ENCODE peak calls at places on chromosome 12, in five cellular contexts. O is K562, M is GM12878, W is IMR-90, P is A549. D is an unnamed sample.

GRCh38 chr12:70052931-70053497 is 190.2 kb upstream of the CNOT2 start:
- DNase-seq in P (peak), W (peak), M (no peak), O (peak), D (no peak)

GRCh38 chr12:61521258-61521657 is 738.9 kb upstream of the USP15 start:
- DNase-seq in M (no peak), O (no peak), W (no peak), P (no peak), D (no peak)

GRCh38 chr12:94534761-94535613 is 75.3 kb upstream of the CEP83 start:
- DNase-seq in P (no peak), M (no peak), O (no peak), W (no peak), D (no peak)

GRCh38 chr12:121748571-121749265 is 36.2 kb downstream of the TMEM120B start:
- DNase-seq in W (peak), P (peak), M (no peak), O (peak), D (no peak)

GRCh38 chr12:88544991-88545684 is 35.1 kb downstream of the KITLG start:
- DNase-seq in M (no peak), P (no peak), O (no peak), W (peak), D (no peak)

GRCh38 chr12:120466560-120467315 is 2.8 kb downstream of the SRSF9 start:
- DNase-seq in O (no peak), M (no peak), W (peak), P (peak), D (peak)

GRCh38 chr12:67650127-67650495 is 1.6 kb downstream of the DYRK2 start:
- DNase-seq in W (no peak), P (no peak), O (no peak), M (no peak), D (peak)

GRCh38 chr12:81332054-81332453 is 254.2 kb downstream of the ACSS3 start:
- DNase-seq in O (no peak), W (no peak), P (no peak), M (no peak), D (no peak)

GRCh38 chr12:113479578-113480335 is 8.1 kb upstream of the LHX5 start:
- DNase-seq in O (peak), P (no peak), W (peak), M (no peak), D (peak)

GRCh38 chr12:14935031-14935430 is 3.3 kb downstream of the ERP27 start:
- DNase-seq in P (no peak), O (no peak), M (no peak), W (no peak), D (no peak)

DNA sequence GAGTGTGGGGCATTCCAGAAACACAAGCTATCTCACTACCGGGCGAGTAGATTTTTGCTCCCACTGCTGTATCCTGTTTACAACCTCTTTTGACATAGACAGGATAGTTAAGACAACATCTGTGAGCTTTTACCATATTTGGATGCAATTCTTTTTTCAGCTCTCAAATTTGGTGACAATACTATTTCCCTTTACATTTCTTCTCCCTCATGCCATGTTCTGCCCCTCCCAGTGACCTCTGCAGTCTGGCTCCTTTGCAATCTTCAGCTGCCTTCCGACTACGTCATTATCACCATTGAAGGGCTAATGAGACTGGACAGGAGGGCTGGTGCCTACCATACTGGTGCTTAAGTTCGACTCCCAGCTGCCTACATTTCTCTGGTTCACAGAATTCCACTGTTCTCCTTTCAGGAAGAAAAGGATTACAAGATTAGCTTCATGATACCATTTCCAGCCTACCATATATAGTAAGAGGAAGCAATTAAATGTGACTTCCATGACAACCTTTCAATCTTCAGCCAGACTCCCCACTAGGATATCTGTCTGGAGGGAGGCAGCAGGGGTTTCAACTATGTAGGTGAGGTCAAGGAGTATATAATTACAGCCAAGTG is 251.6 kb downstream of the PHLDA1 start:
- DNase-seq in O (no peak), M (no peak), W (no peak), P (no peak), D (no peak)
- TF ChIP-seq RCOR1 in O (no peak), M (no peak), W (no peak), P (no peak), D (no peak)

DNA sequence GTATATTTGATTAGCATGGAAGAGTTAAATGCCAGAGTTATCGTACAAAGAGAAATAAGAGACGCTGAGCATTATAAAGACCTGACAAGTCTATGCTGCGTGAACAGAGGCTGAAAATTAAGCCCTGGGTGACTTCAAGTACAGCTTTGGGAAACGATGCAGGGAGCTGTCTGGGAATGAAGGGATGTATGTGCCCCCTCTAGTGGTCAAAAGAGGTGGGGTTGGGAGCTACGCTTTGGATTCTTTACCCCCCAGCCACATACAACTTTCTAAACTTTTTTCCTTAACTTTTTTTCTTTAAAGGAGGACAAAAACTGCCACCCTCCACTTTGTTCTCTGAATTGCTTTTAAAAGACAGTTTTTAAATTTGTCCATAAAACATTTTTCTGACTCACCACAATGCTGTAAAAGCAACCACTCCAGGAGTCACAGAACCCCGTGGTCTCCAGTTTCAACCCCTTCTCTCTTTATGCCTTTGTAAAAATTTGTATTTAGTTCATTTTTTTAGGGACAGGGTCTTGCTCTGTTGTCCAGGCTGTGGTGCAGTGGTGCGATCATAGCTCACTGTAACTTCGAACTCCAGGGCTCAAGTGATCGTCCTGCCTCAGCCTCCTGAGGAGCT is 59.4 kb downstream of the ZNF664 start:
- DNase-seq in M (no peak), O (peak), W (peak), P (peak), D (peak)
- TF ChIP-seq RCOR1 in M (no peak), O (no peak), W (no peak), P (no peak), D (no peak)

GRCh38 chr12:130141105-130141504 is 21.2 kb upstream of the FZD10 start:
- DNase-seq in M (no peak), O (no peak), W (no peak), P (no peak), D (no peak)
- TF ChIP-seq RCOR1 in M (no peak), O (no peak), W (no peak), P (no peak), D (no peak)

GRCh38 chr12:131060011-131060703 is 106.5 kb downstream of the ADGRD1 start:
- DNase-seq in W (no peak), M (no peak), O (no peak), P (no peak), D (no peak)
- TF ChIP-seq RCOR1 in W (no peak), M (no peak), O (no peak), P (no peak), D (no peak)

DNA sequence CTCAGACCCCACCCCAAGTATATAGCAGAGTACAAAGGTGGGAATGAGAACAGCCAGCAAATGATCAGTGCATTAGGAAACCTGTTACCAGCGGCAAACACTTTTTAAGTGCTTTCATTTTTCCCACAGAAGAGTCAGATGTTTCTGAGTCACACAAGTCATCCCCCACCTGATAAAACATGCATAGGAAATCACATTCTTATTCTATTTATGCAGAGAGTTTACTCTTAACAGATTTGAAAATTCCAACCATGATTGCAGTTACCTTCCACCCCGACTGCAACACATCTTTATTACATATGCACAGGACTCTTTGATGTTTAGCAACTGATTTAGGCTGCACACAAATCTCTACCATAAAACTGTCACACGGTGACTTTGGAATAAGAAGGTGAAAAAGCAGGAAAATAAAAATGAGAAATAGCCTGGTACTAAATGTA is 236.4 kb downstream of the PAWR start:
- DNase-seq in W (peak), P (no peak), O (no peak), M (no peak), D (no peak)
- TF ChIP-seq RCOR1 in W (no peak), P (no peak), O (no peak), M (no peak), D (no peak)

GRCh38 chr12:4518106-4518728 is 20.5 kb upstream of the RAD51AP1 start:
- DNase-seq in P (peak), M (no peak), O (no peak), W (peak), D (no peak)
- TF ChIP-seq RCOR1 in P (no peak), M (no peak), O (no peak), W (no peak), D (no peak)

GRCh38 chr12:118307069-118307954 is 65.4 kb downstream of the TAOK3 start:
- DNase-seq in W (peak), M (peak), P (peak), O (no peak), D (no peak)
- TF ChIP-seq RCOR1 in W (no peak), M (no peak), P (no peak), O (no peak), D (no peak)

GRCh38 chr12:99436584-99436983 is 211.0 kb upstream of the GARIN6 start:
- DNase-seq in W (no peak), P (no peak), O (no peak), M (peak), D (no peak)
- TF ChIP-seq RCOR1 in W (no peak), P (no peak), O (no peak), M (peak), D (no peak)

D was measured in SK-N-SH.